ENCODE peak calls at places on chromosomes 7 and 10, in four cellular contexts. O is mesendoderm, D is right lobe of liver, G is heart left ventricle. V is an unnamed sample.

GRCh38 chr7:29189743-29190201 is 4.8 kb upstream of the CHN2 start:
- DNase-seq in O (peak; percentile 97), D (peak; percentile 80), G (peak; percentile 51), V (peak; percentile 57)

GRCh38 chr7:157555921-157556320 is 219.1 kb downstream of the DNAJB6 start:
- DNase-seq in O (no peak), D (no peak), G (no peak), V (peak; percentile 15)

GRCh38 chr10:88525371-88526079 is 57.6 kb downstream of the RNLS start:
- DNase-seq in O (no peak), D (peak; percentile 63), G (no peak), V (peak; percentile 52)

GRCh38 chr7:45873355-45873754 is 473 bp upstream of the CCDC201 start:
- DNase-seq in O (no peak), D (no peak), G (no peak), V (no peak)

GRCh38 chr10:30058111-30058510 is 1.3 kb downstream of the JCAD start:
- DNase-seq in O (no peak), D (no peak), G (no peak), V (no peak)

GRCh38 chr10:112383325-112383724 is 9.4 kb downstream of the ACSL5 start:
- DNase-seq in O (no peak), D (no peak), G (no peak), V (no peak)

GRCh38 chr7:132276252-132276651 is 300.0 kb downstream of the PLXNA4 start:
- DNase-seq in O (no peak), D (no peak), G (no peak), V (no peak)

GRCh38 chr10:99233000-99233679 is 2.5 kb downstream of the HPSE2 start:
- DNase-seq in O (peak; percentile 11), D (no peak), G (no peak), V (no peak)

GRCh38 chr7:80453699-80454340 is 58.0 kb downstream of the GNAT3 start:
- DNase-seq in O (peak; percentile 12), D (no peak), G (no peak), V (no peak)

GRCh38 chr10:36526045-36526444 is 599.4 kb upstream of the ANKRD30A start:
- DNase-seq in O (no peak), D (no peak), G (no peak), V (no peak)

GRCh38 chr10:87750001-87750651 is 67.9 kb downstream of the ATAD1 start:
- DNase-seq in O (peak; percentile 66), D (no peak), G (no peak), V (no peak)

GRCh38 chr10:79230563-79231249 is 116.6 kb upstream of the PPIF start:
- DNase-seq in O (no peak), D (no peak), G (no peak), V (no peak)

GRCh38 chr7:98555403-98555802 is 61.7 kb upstream of the NPTX2 start:
- DNase-seq in O (no peak), D (no peak), G (no peak), V (no peak)

GRCh38 chr10:91054325-91054724 is 133.4 kb upstream of the ANKRD1 start:
- DNase-seq in O (peak; percentile 22), D (no peak), G (no peak), V (no peak)

GRCh38 chr10:90860790-90861189 is 3.0 kb upstream of the HTR7 start:
- DNase-seq in O (no peak), D (no peak), G (no peak), V (no peak)

GRCh38 chr10:122786269-122786668 is 59.4 kb downstream of the CUZD1 start:
- DNase-seq in O (peak; percentile 80), D (no peak), G (no peak), V (no peak)

GRCh38 chr7:94190599-94191061 is 186.5 kb upstream of the BET1 start:
- DNase-seq in O (no peak), D (no peak), G (no peak), V (peak; percentile 61)

GRCh38 chr7:45173596-45174327 is 16.2 kb downstream of the RAMP3 start:
- DNase-seq in O (no peak), D (peak; percentile 37), G (peak; percentile 14), V (peak; percentile 23)

GRCh38 chr10:17023386-17024298 is 106.0 kb downstream of the CUBN start:
- DNase-seq in O (peak; percentile 93), D (no peak), G (peak; percentile 53), V (peak; percentile 84)

GRCh38 chr10:15864419-15864818 is 4.1 kb upstream of the MINDY3 start:
- DNase-seq in O (no peak), D (no peak), G (no peak), V (no peak)

GRCh38 chr10:15871823-15872222 is 11.5 kb upstream of the MINDY3 start:
- DNase-seq in O (no peak), D (no peak), G (no peak), V (no peak)

GRCh38 chr10:15868006-15868405 is 7.7 kb upstream of the MINDY3 start:
- DNase-seq in O (no peak), D (no peak), G (no peak), V (no peak)

GRCh38 chr10:15865304-15865703 is 5.0 kb upstream of the MINDY3 start:
- DNase-seq in O (no peak), D (no peak), G (no peak), V (no peak)

GRCh38 chr10:15869935-15870334 is 9.6 kb upstream of the MINDY3 start:
- DNase-seq in O (no peak), D (no peak), G (no peak), V (no peak)
- H3K36me3 ChIP-seq in O (no peaks in the 10 kb centered on the region), D (no peaks in the 10 kb centered on the region), G (no peaks in the 10 kb centered on the region), V (no peaks in the 10 kb centered on the region)

DNA sequence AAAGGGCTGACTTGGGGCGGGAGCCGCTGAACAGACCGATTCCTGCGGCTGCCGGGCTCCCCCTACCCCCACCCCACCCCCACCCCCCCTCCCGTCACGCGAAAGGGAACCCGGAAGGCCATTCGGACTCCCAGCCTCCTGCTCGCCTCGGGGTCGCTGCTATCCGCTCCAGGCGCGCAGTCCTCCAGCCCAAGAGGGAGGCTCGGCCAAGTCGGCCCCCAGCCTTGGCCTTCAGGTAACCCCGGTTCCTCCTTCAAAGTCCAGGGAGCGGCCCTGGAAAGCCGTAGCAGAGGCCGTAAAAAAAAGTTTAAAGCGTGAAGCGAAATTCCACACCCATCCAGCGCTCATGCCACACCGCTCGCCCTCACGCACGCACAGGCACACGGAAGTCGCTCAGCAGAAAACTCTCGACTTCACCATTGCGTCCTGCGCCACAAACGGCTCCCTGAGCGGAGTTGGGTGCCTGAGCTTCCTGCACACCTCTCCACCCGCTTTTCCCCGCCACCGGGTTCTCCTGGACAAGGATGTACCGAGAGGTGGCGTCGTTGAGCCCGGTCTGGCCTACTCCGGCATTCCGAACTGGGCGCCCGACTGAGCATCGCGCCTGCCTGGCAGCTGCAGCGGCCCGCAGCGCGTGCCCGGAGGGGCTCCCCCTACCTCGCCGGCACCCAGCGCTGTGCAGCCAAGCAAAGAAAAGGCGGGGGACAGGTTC is 1.4 kb downstream of the SORCS3 start:
- DNase-seq in O (peak; percentile 88), D (no peak), G (peak; percentile 42), V (no peak)
- H3K4me3 ChIP-seq in O (peak overlapping the region; percentile 48), D (no peak overlapping the region), G (peak overlapping the region; percentile 13), V (no peak overlapping the region)

DNA sequence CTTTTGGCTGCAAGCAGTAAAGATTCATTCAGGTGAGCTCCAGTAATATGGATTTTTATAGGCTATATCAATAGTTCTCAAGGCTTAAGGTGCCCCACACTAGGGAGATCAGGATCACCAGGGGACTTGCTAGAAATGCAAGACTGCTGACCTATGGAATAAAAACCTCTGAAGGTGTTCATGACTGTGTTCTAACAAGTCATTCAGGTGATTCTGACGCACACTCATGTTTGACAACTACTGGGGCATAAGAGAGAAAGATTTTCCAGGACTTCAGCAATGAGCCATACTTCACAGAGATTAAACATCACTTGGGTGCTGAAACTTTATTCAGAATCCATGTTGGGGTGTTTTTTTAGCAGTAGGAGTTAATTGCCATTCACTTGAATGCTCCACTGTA is 4.8 kb upstream of the TAS2R38 start:
- DNase-seq in O (no peak), D (no peak), G (no peak), V (no peak)
- H3K4me1 ChIP-seq in O (no peaks in the 10 kb centered on the region), D (no peaks in the 10 kb centered on the region), G (no peaks in the 10 kb centered on the region), V (no peaks in the 10 kb centered on the region)

GRCh38 chr7:73504017-73504416 is 18.1 kb downstream of the BAZ1B start:
- DNase-seq in O (no peak), D (no peak), G (no peak), V (no peak)

GRCh38 chr7:73504920-73505319 is 17.2 kb downstream of the BAZ1B start:
- DNase-seq in O (no peak), D (no peak), G (no peak), V (no peak)

GRCh38 chr7:73507556-73507955 is 14.5 kb downstream of the BAZ1B start:
- DNase-seq in O (no peak), D (no peak), G (no peak), V (no peak)

GRCh38 chr7:73503229-73503628 is 18.9 kb downstream of the BAZ1B start:
- DNase-seq in O (no peak), D (no peak), G (no peak), V (no peak)
- H3K36me3 ChIP-seq in O (peaks cover 16% of the 10 kb centered on the region), D (no peaks in the 10 kb centered on the region), G (peaks cover 99% of the 10 kb centered on the region), V (peaks cover 96% of the 10 kb centered on the region)

GRCh38 chr7:35596061-35596460 is 98.9 kb downstream of the HERPUD2 start:
- DNase-seq in O (peak; percentile 67), D (no peak), G (peak; percentile 40), V (no peak)

GRCh38 chr7:35599642-35600041 is 95.3 kb downstream of the HERPUD2 start:
- DNase-seq in O (no peak), D (no peak), G (no peak), V (no peak)

GRCh38 chr7:35593896-35594295 is 101.0 kb downstream of the HERPUD2 start:
- DNase-seq in O (peak; percentile 66), D (no peak), G (no peak), V (no peak)

GRCh38 chr7:35604595-35604994 is 90.3 kb downstream of the HERPUD2 start:
- DNase-seq in O (no peak), D (no peak), G (no peak), V (no peak)

DNA sequence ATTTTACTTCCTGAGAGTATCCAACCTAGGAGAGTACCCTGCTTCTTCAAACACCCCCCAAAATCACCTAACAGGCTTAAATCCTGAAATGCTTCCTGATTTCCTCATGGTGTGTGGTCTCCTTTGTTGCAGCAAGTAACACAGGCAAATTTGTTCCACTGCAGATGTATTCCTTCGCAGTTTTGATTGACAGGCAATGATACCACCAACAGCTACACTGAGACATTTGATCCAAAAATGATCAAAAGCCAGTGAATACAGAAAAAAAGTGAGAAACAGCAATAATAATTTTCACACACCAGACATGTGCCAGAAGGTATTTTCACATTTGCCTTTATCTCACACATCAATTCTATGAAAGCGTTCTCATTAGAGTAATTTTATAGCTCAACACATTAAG is 95.9 kb downstream of the HERPUD2 start:
- DNase-seq in O (no peak), D (no peak), G (no peak), V (no peak)
- H3K4me3 ChIP-seq in O (no peak overlapping the region), D (no peak overlapping the region), G (no peak overlapping the region), V (no peak overlapping the region)